ENCODE peak calls at places on chromosomes 12 and 14, in five cellular contexts. I, R, G, O and K are unnamed samples.

GRCh38 chr14:91330846-91331245 is 86.3 kb upstream of the GPR68 start:
- DNase-seq in R (no peak), G (no peak), O (no peak), I (no peak), K (no peak)

GRCh38 chr12:9364224-9365176 is 156.3 kb upstream of the PZP start:
- DNase-seq in G (peak), O (no peak), I (peak), R (peak), K (peak)

GRCh38 chr14:67729072-67729561 is 27.4 kb downstream of the RDH12 start:
- DNase-seq in O (peak), G (no peak), R (no peak), I (peak), K (no peak)

GRCh38 chr14:96931751-96932150 is 134.6 kb downstream of the VRK1 start:
- DNase-seq in I (no peak), O (no peak), G (no peak), R (no peak), K (no peak)

GRCh38 chr14:92409069-92409468 is 86.1 kb downstream of the SLC24A4 start:
- DNase-seq in R (peak), O (no peak), I (no peak), G (no peak), K (no peak)

GRCh38 chr12:70933133-70933532 is 12.6 kb upstream of the PTPRR start:
- DNase-seq in R (no peak), O (no peak), I (no peak), G (no peak), K (no peak)

GRCh38 chr14:64234877-64235651 is 59.1 kb downstream of the ESR2 start:
- DNase-seq in R (peak), O (no peak), G (peak), I (no peak), K (no peak)

GRCh38 chr12:4190376-4191063 is 83.0 kb upstream of the CCND2 start:
- DNase-seq in G (no peak), R (no peak), I (no peak), O (no peak), K (no peak)

GRCh38 chr14:101496779-101497420 is 64.4 kb upstream of the DIO3 start:
- DNase-seq in I (peak), R (no peak), G (no peak), O (no peak), K (no peak)

GRCh38 chr12:102960766-102961487 is 3.5 kb downstream of the ASCL1 start:
- DNase-seq in I (peak), O (no peak), G (no peak), R (no peak), K (no peak)

GRCh38 chr12:132866251-132866828 is 21.1 kb downstream of the CHFR start:
- DNase-seq in I (no peak), G (peak), O (no peak), R (peak), K (no peak)

GRCh38 chr12:97939141-97939540 is 476.5 kb downstream of the RMST start:
- DNase-seq in G (no peak), O (no peak), R (no peak), I (no peak), K (no peak)

GRCh38 chr12:57631566-57632368 is 1.2 kb downstream of the B4GALNT1 start:
- DNase-seq in G (no peak), O (no peak), R (no peak), I (peak), K (no peak)

GRCh38 chr12:109762071-109762672 is 48.5 kb downstream of the FAM222A start:
- DNase-seq in I (no peak), O (no peak), G (no peak), R (no peak), K (no peak)

GRCh38 chr12:21418403-21418802 is 19.1 kb upstream of the PYROXD1 start:
- DNase-seq in R (no peak), O (no peak), G (no peak), I (no peak), K (no peak)

DNA sequence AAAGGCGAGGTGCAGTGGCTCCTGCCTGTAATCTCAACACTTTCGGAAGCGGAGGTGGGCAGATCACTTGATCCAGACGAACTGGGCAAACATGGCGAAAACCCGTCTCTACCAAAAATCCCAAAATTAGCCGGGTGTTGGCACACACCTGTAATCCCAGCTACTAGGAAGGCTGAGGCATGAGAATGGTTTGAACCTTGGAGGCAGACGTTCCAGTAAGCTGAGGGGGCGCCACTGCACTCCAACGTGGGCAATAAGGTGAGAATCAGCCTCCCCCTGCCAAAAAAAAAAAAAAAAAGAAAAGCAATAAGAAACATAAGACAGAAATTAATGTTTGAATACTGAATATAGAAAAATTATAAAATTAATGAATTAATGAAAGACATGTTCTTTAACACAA is 928.7 kb downstream of the LRFN5 start:
- DNase-seq in O (no peak), G (no peak), I (no peak), R (no peak), K (peak)
- H3K9ac ChIP-seq in O (no peak), G (no peak), I (no peak), R (no peak), K (peak)

DNA sequence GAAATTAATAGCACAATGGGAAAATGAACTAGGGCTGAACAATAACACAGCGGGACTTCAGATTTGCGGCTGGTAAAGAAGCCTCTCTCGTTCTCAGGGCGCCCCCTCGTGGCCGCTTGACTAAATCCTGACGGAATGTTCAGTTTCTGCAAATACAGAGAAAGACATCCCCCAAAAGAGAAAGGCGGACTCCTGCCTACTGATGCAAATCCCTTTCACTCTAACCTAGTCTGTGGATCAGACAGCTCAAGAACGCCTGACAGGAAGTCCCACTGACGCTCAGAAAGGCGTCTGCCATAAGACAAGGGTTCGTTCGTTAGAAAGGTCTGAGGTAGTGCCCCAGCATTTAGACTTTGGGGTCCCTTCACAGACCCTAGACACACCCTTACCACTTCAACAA is 2.5 kb downstream of the NUAK1 start:
- DNase-seq in G (peak), R (peak), I (peak), O (peak), K (peak)
- H3K4me3 ChIP-seq in G (peak), R (peak), I (peak), O (no peak), K (peak)

DNA sequence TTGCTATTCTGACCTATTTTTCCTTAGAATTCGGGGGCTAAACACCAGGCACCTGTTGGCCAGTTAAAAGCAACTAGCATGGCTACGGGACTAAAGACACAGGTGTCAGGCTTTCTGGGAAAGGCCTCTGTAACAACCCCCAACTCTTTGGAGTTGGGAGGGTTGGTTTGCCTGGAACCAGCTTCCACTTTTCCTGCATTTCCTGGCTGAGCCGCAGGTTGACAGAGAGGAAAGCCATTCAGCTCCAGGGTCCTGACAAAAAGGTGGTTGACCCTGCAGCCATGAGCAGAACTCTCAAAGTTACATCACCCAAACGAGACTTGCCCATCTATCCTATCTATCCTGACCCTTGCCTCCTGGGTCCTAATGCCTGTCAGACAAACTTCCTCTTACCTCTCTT is 375.4 kb upstream of the SFSWAP start:
- DNase-seq in R (no peak), O (no peak), G (no peak), I (no peak), K (no peak)
- H3K9ac ChIP-seq in R (no peak), O (no peak), G (no peak), I (no peak), K (no peak)

GRCh38 chr14:69632154-69632553 is 20.8 kb downstream of the SUSD6 start:
- DNase-seq in I (peak), O (no peak), G (no peak), R (no peak), K (no peak)

GRCh38 chr14:69633238-69633637 is 21.8 kb downstream of the SUSD6 start:
- DNase-seq in O (no peak), I (no peak), G (no peak), R (no peak), K (no peak)

GRCh38 chr14:69634871-69635270 is 23.5 kb downstream of the SUSD6 start:
- DNase-seq in R (no peak), O (no peak), I (no peak), G (no peak), K (no peak)

GRCh38 chr14:69631509-69631908 is 20.1 kb downstream of the SUSD6 start:
- DNase-seq in G (no peak), O (no peak), R (peak), I (no peak), K (no peak)

GRCh38 chr14:69632752-69633151 is 21.4 kb downstream of the SUSD6 start:
- DNase-seq in O (no peak), I (no peak), G (no peak), R (no peak), K (no peak)
- H3K4me3 ChIP-seq in O (no peak), I (no peak), G (no peak), R (no peak), K (no peak)

GRCh38 chr12:27101290-27101689 is 18.9 kb upstream of the C12orf71 start:
- DNase-seq in R (peak), I (no peak), G (no peak), O (no peak), K (no peak)
- H3K9ac ChIP-seq in R (no peak), I (no peak), G (no peak), O (no peak), K (no peak)